ENCODE peak calls at places on chromosomes 11 and 22, in nine cellular contexts. I is stomach, U is WERI-Rb-1, F is ovary, E is tibial nerve, L is left ventricle myocardium inferior, G is GM23338, T is heart right ventricle, Q is transverse colon. A is an unnamed sample. For H3K27me3, the result is how much of the 10 kb centered on the place peaks cover.

GRCh38 chr22:32686354-32686753 is 115.2 kb upstream of the TIMP3 start:
- DNase-seq in E (no peak), L (no peak), F (no peak), Q (no peak), I (no peak), T (no peak), G (no peak), U (no peak), A (no peak)

GRCh38 chr11:2300936-2301630 is 635 bp downstream of the C11orf21 start:
- DNase-seq in G (no peak), T (no peak), F (no peak), E (no peak), Q (no peak), L (no peak), I (peak), U (peak), A (no peak)

GRCh38 chr11:64233913-64234839 is at the start of gene VEGFB:
- DNase-seq in G (peak), F (peak), L (peak), E (peak), T (peak), I (peak), U (peak), Q (peak), A (no peak)

GRCh38 chr22:26550498-26551033 is 38.3 kb upstream of the TFIP11 start:
- DNase-seq in G (peak), U (no peak), Q (no peak), L (peak), T (peak), I (no peak), E (no peak), F (no peak), A (no peak)

GRCh38 chr11:20474176-20474950 is 86.8 kb downstream of the PRMT3 start:
- DNase-seq in F (no peak), E (no peak), T (peak), G (peak), Q (no peak), L (peak), I (no peak), U (no peak), A (peak)

GRCh38 chr11:19890308-19890707 is 177.7 kb downstream of the NAV2 start:
- DNase-seq in L (no peak), F (no peak), I (no peak), G (no peak), Q (no peak), T (no peak), U (no peak), E (no peak), A (no peak)

GRCh38 chr22:46592390-46592872 is 27.8 kb upstream of the GRAMD4 start:
- DNase-seq in I (no peak), G (no peak), U (no peak), E (no peak), L (peak), Q (peak), T (peak), F (no peak), A (no peak)

GRCh38 chr11:32113637-32114203 is 22.8 kb downstream of the RCN1 start:
- DNase-seq in Q (no peak), E (no peak), U (no peak), G (peak), L (no peak), T (no peak), F (no peak), I (no peak), A (no peak)

GRCh38 chr11:34640050-34640971 is 19.4 kb downstream of the EHF start:
- DNase-seq in I (peak), F (no peak), U (no peak), G (no peak), Q (peak), T (no peak), L (no peak), E (no peak), A (peak)

GRCh38 chr22:29072193-29072978 is 449 bp upstream of the KREMEN1 start:
- DNase-seq in G (peak), I (peak), T (peak), L (peak), F (peak), Q (peak), U (peak), E (peak), A (peak)

GRCh38 chr22:25447067-25447688 is 117.3 kb upstream of the GRK3 start:
- DNase-seq in G (peak), L (no peak), F (no peak), E (no peak), T (no peak), U (peak), I (no peak), Q (no peak), A (no peak)

GRCh38 chr11:57072640-57073039 is 83.9 kb downstream of the OR5AK2 start:
- DNase-seq in E (no peak), T (no peak), I (no peak), Q (no peak), U (no peak), L (no peak), G (no peak), F (no peak), A (no peak)

GRCh38 chr11:12674936-12675696 is 895 bp downstream of the TEAD1 start:
- DNase-seq in G (peak), U (no peak), Q (no peak), E (peak), I (peak), L (peak), F (peak), T (peak), A (no peak)

GRCh38 chr22:16609548-16610261 is 17.1 kb upstream of the CCT8L2 start:
- DNase-seq in L (no peak), T (no peak), U (no peak), E (no peak), Q (no peak), G (peak), I (no peak), F (no peak), A (no peak)

GRCh38 chr22:21947040-21948014 is 5.3 kb downstream of the PPM1F start:
- DNase-seq in G (peak), Q (no peak), L (no peak), F (no peak), E (no peak), U (peak), I (no peak), T (no peak), A (peak)

GRCh38 chr11:73464347-73464746 is 88.1 kb downstream of the RELT start:
- DNase-seq in Q (no peak), T (no peak), G (peak), L (no peak), I (no peak), E (no peak), U (no peak), F (no peak), A (no peak)

GRCh38 chr11:86509579-86509978 is 134.9 kb downstream of the CCDC81 start:
- DNase-seq in L (no peak), G (no peak), F (no peak), Q (no peak), T (no peak), U (no peak), E (no peak), I (no peak), A (no peak)

GRCh38 chr22:19012308-19012990 is 76.4 kb upstream of the PRODH start:
- DNase-seq in E (no peak), T (no peak), Q (no peak), U (no peak), G (no peak), L (no peak), F (no peak), I (no peak), A (no peak)

GRCh38 chr11:8201524-8202365 is 32.9 kb upstream of the RIC3 start:
- DNase-seq in E (no peak), G (no peak), I (no peak), L (no peak), U (no peak), Q (no peak), F (no peak), T (no peak), A (no peak)

GRCh38 chr22:39309364-39309861 is 10.0 kb downstream of the RPL3 start:
- DNase-seq in T (no peak), F (no peak), Q (no peak), L (no peak), U (no peak), G (peak), E (no peak), I (no peak), A (peak)
- TF ChIP-seq CTCF in T (no peak), F (no peak), Q (no peak), L (no peak), U (peak), G (peak), E (no peak), I (no peak), A (peak)

GRCh38 chr11:120953230-120953558 is 70.7 kb upstream of the TBCEL start:
- DNase-seq in Q (no peak), E (no peak), I (no peak), T (peak), G (no peak), F (no peak), L (no peak), U (no peak), A (no peak)
- H3K27me3 ChIP-seq in Q (under half), E (under half), I (under half), T (under half), G (under half), F (under half), L (under half), U (under half), A (under half)

DNA sequence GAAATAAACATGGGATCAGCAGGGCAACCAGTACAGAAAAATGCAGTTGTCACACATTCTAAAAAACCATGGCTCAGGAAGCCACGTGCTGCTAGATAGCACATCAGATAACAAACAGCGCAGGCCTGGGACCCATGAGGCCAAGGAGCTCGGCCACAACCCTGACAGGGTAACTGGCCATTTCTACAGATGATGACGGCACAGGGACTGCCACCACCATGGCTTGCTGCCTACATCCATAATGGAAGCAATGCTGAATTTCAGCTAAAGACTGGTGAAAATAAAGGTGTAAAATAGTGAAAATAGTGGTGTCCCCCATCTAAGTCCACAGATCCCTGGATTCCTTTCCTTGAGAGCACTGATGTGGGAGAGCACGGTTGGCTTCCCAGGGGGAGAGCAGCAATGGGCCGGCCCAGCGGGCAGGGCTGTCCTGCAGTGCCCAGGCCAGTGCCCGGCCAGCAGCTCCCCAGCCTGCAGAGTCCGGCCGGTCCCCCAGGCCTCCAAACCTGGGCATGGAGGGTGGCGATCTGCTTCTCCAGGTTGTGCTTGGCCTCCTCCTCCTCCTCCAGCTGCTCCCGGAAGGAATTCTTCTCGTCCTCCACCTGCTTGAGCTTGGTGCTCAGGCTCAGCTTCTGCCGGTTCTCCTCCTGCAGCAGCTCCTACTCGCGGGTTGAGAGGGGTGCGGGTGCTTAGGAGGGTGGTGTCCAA is 40.0 kb downstream of the APOL1 start:
- DNase-seq in F (no peak), U (no peak), G (no peak), E (no peak), T (no peak), Q (no peak), I (no peak), L (peak), A (no peak)
- TF ChIP-seq CTCF in F (no peak), U (no peak), G (no peak), E (no peak), T (no peak), Q (no peak), I (no peak), L (no peak), A (no peak)

GRCh38 chr11:117430293-117430955 is 102.8 kb downstream of the CEP164 start:
- DNase-seq in U (no peak), E (no peak), G (no peak), I (no peak), T (no peak), Q (no peak), L (no peak), F (no peak), A (no peak)
- H3K27me3 ChIP-seq in U (under half), E (under half), G (under half), I (under half), T (under half), Q (under half), L (under half), F (under half), A (under half)

GRCh38 chr11:60984149-60984548 is 12.7 kb downstream of the CD6 start:
- DNase-seq in T (no peak), F (no peak), I (no peak), U (no peak), G (no peak), L (no peak), Q (no peak), E (no peak), A (no peak)

GRCh38 chr11:60985501-60985900 is 14.0 kb downstream of the CD6 start:
- DNase-seq in F (no peak), L (no peak), E (no peak), G (no peak), U (no peak), I (no peak), Q (no peak), T (no peak), A (no peak)

GRCh38 chr11:60984616-60985015 is 13.1 kb downstream of the CD6 start:
- DNase-seq in Q (no peak), L (no peak), T (no peak), I (no peak), E (no peak), F (no peak), U (no peak), G (no peak), A (no peak)

GRCh38 chr11:60987577-60988277 is 16.2 kb downstream of the CD6 start:
- DNase-seq in E (no peak), U (no peak), L (no peak), F (no peak), I (no peak), G (no peak), T (no peak), Q (no peak), A (no peak)

DNA sequence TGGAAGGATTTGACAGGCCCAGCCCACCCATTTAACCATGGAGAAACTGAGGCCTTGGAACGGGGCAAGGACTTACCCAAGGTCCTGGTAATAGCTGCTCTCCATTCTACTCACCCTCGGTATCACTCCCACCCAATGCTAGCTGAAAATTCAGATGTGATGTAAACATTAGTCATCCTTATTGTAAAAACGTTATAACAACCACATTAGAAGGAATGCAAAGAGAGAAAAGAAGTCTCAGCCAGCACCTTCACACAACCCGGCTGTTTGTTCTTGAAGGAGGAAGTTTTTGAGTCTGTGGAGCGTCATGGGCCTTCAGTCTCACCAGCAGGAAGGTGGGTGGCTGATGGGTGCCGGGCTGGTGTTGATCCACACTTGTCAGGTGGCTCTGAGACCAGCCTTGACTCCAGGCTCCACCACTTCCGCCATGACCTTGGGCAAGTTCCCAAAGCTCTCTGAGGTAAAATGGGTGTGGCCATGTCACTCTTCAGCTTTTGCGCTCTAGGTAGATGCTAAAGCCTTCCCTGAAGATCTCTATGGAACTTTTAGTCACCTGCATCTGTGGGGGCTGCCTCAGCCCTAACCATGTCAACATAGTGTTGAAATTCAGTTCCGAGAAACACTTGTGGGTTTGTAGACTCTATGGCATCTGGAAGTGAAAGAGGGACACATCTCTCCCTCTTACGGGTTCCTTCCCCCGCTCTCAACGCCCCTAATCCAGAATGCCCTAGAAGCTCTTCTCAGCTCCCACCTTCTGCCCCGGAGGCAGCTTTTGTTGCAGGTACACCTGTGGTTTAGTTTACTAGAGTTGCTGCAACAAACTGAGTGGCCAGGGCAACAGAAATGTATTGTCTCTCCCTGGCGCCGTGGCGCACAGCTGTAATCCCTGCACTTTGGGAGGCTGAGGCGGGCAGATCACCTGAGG is 14.8 kb downstream of the CD6 start:
- DNase-seq in T (no peak), Q (peak), G (no peak), I (peak), L (no peak), U (no peak), F (no peak), E (no peak), A (no peak)
- TF ChIP-seq CTCF in T (no peak), Q (no peak), G (no peak), I (no peak), L (no peak), U (no peak), F (no peak), E (no peak), A (no peak)

GRCh38 chr11:111299111-111300026 is 1.0 kb downstream of the POU2AF3 start:
- DNase-seq in T (peak), E (peak), L (peak), I (peak), Q (peak), F (peak), U (peak), G (peak), A (peak)
- H3K27me3 ChIP-seq in T (under half), E (under half), L (under half), I (under half), Q (under half), F (under half), U (under half), G (under half), A (under half)

GRCh38 chr11:102325088-102325487 is 7.8 kb downstream of the BIRC3 start:
- DNase-seq in U (no peak), T (no peak), Q (no peak), G (no peak), L (no peak), F (no peak), I (no peak), E (no peak), A (no peak)
- TF ChIP-seq CTCF in U (no peak), T (no peak), Q (no peak), G (peak), L (no peak), F (no peak), I (no peak), E (no peak), A (no peak)

GRCh38 chr22:43110444-43110926 is at the start of gene BIK:
- DNase-seq in F (no peak), G (peak), E (no peak), I (peak), U (peak), L (peak), Q (peak), T (no peak), A (peak)
- H3K27me3 ChIP-seq in F (under half), G (half or more), E (under half), I (under half), U (under half), L (half or more), Q (under half), T (half or more), A (under half)